ENCODE peak calls at places on chromosome 20, in six cellular contexts. C is nephron progenitor cell, X is neuronal stem cell, L is adrenal gland, Q is bronchial epithelial cell, K is NCI-H345. R is an unnamed sample.

GRCh38 chr20:43032459-43032858 is 157.2 kb downstream of the PTPRT start:
- DNase-seq in X (no peak), L (no peak), C (no peak), K (no peak), Q (no peak), R (no peak)

GRCh38 chr20:57579898-57580447 is 19.1 kb downstream of the PCK1 start:
- DNase-seq in X (no peak), Q (no peak), K (no peak), C (peak; percentile 59), L (peak; percentile 61), R (no peak)

GRCh38 chr20:62887147-62887859 is 25.7 kb upstream of the TCFL5 start:
- DNase-seq in K (peak; percentile 87), L (peak; percentile 96), Q (peak; percentile 60), C (no peak), X (no peak), R (no peak)

GRCh38 chr20:35820715-35821114 is 48.9 kb downstream of the PHF20 start:
- DNase-seq in C (no peak), K (no peak), X (no peak), L (no peak), Q (no peak), R (no peak)

GRCh38 chr20:35657271-35657670 is 7.4 kb downstream of the CPNE1 start:
- DNase-seq in X (no peak), Q (no peak), C (no peak), L (no peak), K (no peak), R (no peak)

GRCh38 chr20:8309638-8310037 is 177.6 kb downstream of the PLCB1 start:
- DNase-seq in L (no peak), X (peak; percentile 72), K (no peak), C (no peak), Q (peak; percentile 15), R (peak; percentile 66)

GRCh38 chr20:50403565-50404418 is 106.4 kb upstream of the PTPN1 start:
- DNase-seq in Q (no peak), C (no peak), X (no peak), K (no peak), L (peak; percentile 86), R (no peak)

GRCh38 chr20:38523697-38524096 is 51.1 kb downstream of the RALGAPB start:
- DNase-seq in L (no peak), X (no peak), C (no peak), Q (peak; percentile 86), K (no peak), R (no peak)

GRCh38 chr20:5557123-5557522 is 193.1 kb upstream of the SHLD1 start:
- DNase-seq in X (peak; percentile 9), L (peak; percentile 84), C (peak; percentile 31), K (peak; percentile 43), Q (peak; percentile 42), R (peak; percentile 55)

GRCh38 chr20:45157977-45158376 is 16.7 kb upstream of the PI3 start:
- DNase-seq in Q (peak; percentile 83), C (no peak), K (no peak), X (no peak), L (no peak), R (no peak)

GRCh38 chr20:22582960-22583772 is 1.2 kb downstream of the FOXA2 start:
- DNase-seq in L (no peak), Q (peak; percentile 16), C (peak; percentile 49), K (peak; percentile 59), X (no peak), R (peak; percentile 67)

GRCh38 chr20:48236001-48236400 is 450.7 kb upstream of the SULF2 start:
- DNase-seq in Q (no peak), X (no peak), C (no peak), K (peak; percentile 39), L (no peak), R (no peak)

GRCh38 chr20:46358336-46359058 is 47.9 kb downstream of the ELMO2 start:
- DNase-seq in L (peak; percentile 74), Q (no peak), C (no peak), X (no peak), K (no peak), R (no peak)

GRCh38 chr20:41664584-41664983 is 46.4 kb upstream of the CHD6 start:
- DNase-seq in K (no peak), C (no peak), Q (peak; percentile 20), X (no peak), L (no peak), R (no peak)